ENCODE peak calls at places on chromosomes 12 and 14, in four cellular contexts. P, H, Z and A are unnamed samples.

GRCh38 chr12:54560374-54560858 is 11.0 kb downstream of the PDE1B start:
- DNase-seq in P (peak), Z (peak), H (peak), A (peak)

GRCh38 chr14:25111061-25111601 is 61.2 kb upstream of the STXBP6 start:
- DNase-seq in P (no peak), H (no peak), Z (no peak), A (no peak)

GRCh38 chr14:92956961-92957360 is 34.0 kb downstream of the CHGA start:
- DNase-seq in P (no peak), H (no peak), Z (no peak), A (no peak)

GRCh38 chr14:75542585-75543091 is 20.4 kb downstream of the BATF start:
- DNase-seq in P (no peak), Z (peak), H (no peak), A (no peak)

GRCh38 chr14:76640923-76641395 is 120.3 kb upstream of the VASH1 start:
- DNase-seq in Z (no peak), H (no peak), P (no peak), A (no peak)

GRCh38 chr12:64373204-64373603 is 17.4 kb downstream of the C12orf56 start:
- DNase-seq in Z (no peak), H (no peak), P (no peak), A (no peak)

GRCh38 chr12:42481368-42481767 is 108.2 kb downstream of the PRICKLE1 start:
- DNase-seq in H (no peak), P (peak), Z (no peak), A (peak)

GRCh38 chr12:46472893-46473633 is 100.5 kb upstream of the SLC38A2 start:
- DNase-seq in P (no peak), Z (no peak), H (peak), A (peak)

GRCh38 chr12:114869091-114869834 is 185.3 kb upstream of the TBX3 start:
- DNase-seq in H (no peak), P (peak), Z (no peak), A (no peak)

GRCh38 chr12:106205208-106206069 is 42.4 kb downstream of the CKAP4 start:
- DNase-seq in H (peak), P (no peak), Z (no peak), A (no peak)

GRCh38 chr14:87066221-87066817 is 926.7 kb downstream of the GALC start:
- DNase-seq in P (no peak), H (peak), Z (no peak), A (no peak)

GRCh38 chr14:33957299-33957698 is 6.4 kb upstream of the EGLN3 start:
- DNase-seq in P (peak), H (no peak), Z (no peak), A (no peak)

GRCh38 chr14:77131206-77131605 is 10.4 kb downstream of the ZDHHC22 start:
- DNase-seq in P (no peak), H (no peak), Z (no peak), A (no peak)

GRCh38 chr12:57694459-57695019 is 607 bp downstream of the OS9 start:
- DNase-seq in P (no peak), H (peak), Z (peak), A (peak)

GRCh38 chr14:69612759-69613145 is 1.4 kb downstream of the SUSD6 start:
- DNase-seq in H (no peak), P (no peak), Z (no peak), A (no peak)

GRCh38 chr12:15979096-15980091 is 68.3 kb downstream of the DERA start:
- DNase-seq in P (peak), H (peak), Z (no peak), A (peak)

GRCh38 chr14:103073367-103073875 is 10.6 kb upstream of the LBHD2 start:
- DNase-seq in H (no peak), P (no peak), Z (no peak), A (no peak)

GRCh38 chr12:50845021-50845647 is 2.4 kb downstream of the TMPRSS12 start:
- DNase-seq in Z (no peak), P (no peak), H (no peak), A (no peak)